ENCODE peak calls at places on chromosome 12, in ten cellular contexts. D is GM04503, B is hypothalamus, K is omental fat pad, V is NCI-H1105 treated with DMSO at 0.1 percent for 48 hours, M is NCI-H1092 treated with DMSO at 0.1 percent for 48 hours, Y is mucosa of gallbladder, U is cardiac muscle cell, T is adipocyte, C is cardiac fibroblast. O is an unnamed sample.

GRCh38 chr12:12943589-12944260 is 8.2 kb downstream of the GPRC5D start:
- DNase-seq in T (peak), B (no peak), U (no peak), Y (no peak), M (no peak), C (peak), V (no peak), D (peak), K (no peak), O (no peak)

GRCh38 chr12:69269736-69270135 is 30.4 kb downstream of the CPSF6 start:
- DNase-seq in U (no peak), T (no peak), C (no peak), V (no peak), K (no peak), M (no peak), D (no peak), Y (no peak), B (no peak), O (no peak)

GRCh38 chr12:25135531-25136154 is 59.3 kb downstream of the DNAI7 start:
- DNase-seq in T (no peak), V (peak), K (no peak), D (no peak), B (no peak), C (no peak), Y (no peak), U (no peak), M (no peak), O (no peak)

GRCh38 chr12:118061876-118062791 is 1.2 kb upstream of the WSB2 start:
- DNase-seq in K (no peak), C (peak), B (no peak), U (peak), V (peak), Y (peak), D (no peak), M (peak), T (peak), O (peak)

GRCh38 chr12:103975368-103975767 is 9.7 kb downstream of the TDG start:
- DNase-seq in K (no peak), Y (no peak), M (no peak), U (no peak), D (no peak), C (no peak), B (no peak), T (no peak), V (no peak), O (no peak)

GRCh38 chr12:68435816-68436215 is 103.7 kb upstream of the MDM1 start:
- DNase-seq in D (no peak), K (no peak), V (no peak), C (peak), B (no peak), Y (no peak), T (no peak), M (no peak), U (no peak), O (no peak)

GRCh38 chr12:66929121-66929520 is 250.2 kb upstream of the GRIP1 start:
- DNase-seq in Y (no peak), C (no peak), M (no peak), T (no peak), V (no peak), D (no peak), K (no peak), U (no peak), B (no peak), O (no peak)

GRCh38 chr12:128783129-128783574 is 40.6 kb downstream of the SLC15A4 start:
- DNase-seq in T (no peak), U (no peak), C (peak), M (no peak), V (no peak), K (no peak), Y (no peak), D (no peak), B (no peak), O (peak)

GRCh38 chr12:1529862-1530591 is 64.4 kb downstream of the FBXL14 start:
- DNase-seq in T (peak), U (peak), V (peak), M (no peak), K (no peak), Y (no peak), B (no peak), C (no peak), D (no peak), O (peak)

GRCh38 chr12:111777345-111778045 is 10.8 kb downstream of the ALDH2 start:
- DNase-seq in T (no peak), U (no peak), M (no peak), D (no peak), K (no peak), Y (peak), C (no peak), B (no peak), V (no peak), O (peak)

GRCh38 chr12:43761535-43761934 is 2.8 kb downstream of the IRAK4 start:
- DNase-seq in Y (no peak), U (no peak), D (no peak), T (no peak), V (no peak), B (no peak), M (no peak), C (no peak), K (no peak), O (no peak)

GRCh38 chr12:50647479-50647878 is 116.4 kb upstream of the ATF1 start:
- DNase-seq in C (peak), U (no peak), D (no peak), K (no peak), B (no peak), T (peak), Y (no peak), M (no peak), V (no peak), O (no peak)

GRCh38 chr12:65526311-65526710 is 247.8 kb downstream of the MSRB3 start:
- DNase-seq in T (no peak), C (peak), K (no peak), V (no peak), B (no peak), M (no peak), Y (no peak), U (no peak), D (no peak), O (no peak)

GRCh38 chr12:527241-527640 is 67.5 kb downstream of the B4GALNT3 start:
- DNase-seq in C (no peak), T (no peak), Y (no peak), M (no peak), V (no peak), U (no peak), D (no peak), B (no peak), K (no peak), O (no peak)

GRCh38 chr12:112275836-112276235 is 106.4 kb downstream of the HECTD4 start:
- DNase-seq in V (no peak), C (no peak), K (no peak), B (no peak), M (no peak), Y (no peak), T (no peak), U (no peak), D (no peak), O (no peak)

GRCh38 chr12:67758119-67758873 is 109.8 kb downstream of the DYRK2 start:
- DNase-seq in Y (no peak), C (no peak), M (no peak), V (no peak), K (no peak), D (no peak), U (no peak), B (no peak), T (no peak), O (no peak)

GRCh38 chr12:56337753-56338221 is 897 bp upstream of the IL23A start:
- DNase-seq in T (no peak), K (no peak), Y (no peak), C (peak), U (no peak), V (no peak), B (no peak), D (no peak), M (no peak), O (no peak)

GRCh38 chr12:1980282-1980681 is 24.0 kb downstream of the DCP1B start:
- DNase-seq in C (no peak), D (no peak), Y (no peak), B (no peak), T (no peak), V (no peak), K (no peak), M (no peak), U (no peak), O (no peak)

GRCh38 chr12:19960527-19960926 is 407.8 kb upstream of the PDE3A start:
- DNase-seq in V (no peak), B (no peak), U (no peak), T (no peak), C (no peak), K (no peak), M (no peak), D (no peak), Y (no peak), O (no peak)

GRCh38 chr12:6950944-6951540 is at the start of gene PTPN6:
- DNase-seq in Y (no peak), M (no peak), D (no peak), T (no peak), B (no peak), K (no peak), V (no peak), U (no peak), C (no peak), O (peak)

GRCh38 chr12:117936722-117937484 is 31.9 kb downstream of the KSR2 start:
- DNase-seq in D (no peak), U (no peak), T (no peak), M (no peak), B (no peak), V (no peak), Y (no peak), K (no peak), C (no peak), O (no peak)

GRCh38 chr12:24853588-24853987 is 95.3 kb downstream of the BCAT1 start:
- DNase-seq in B (no peak), V (no peak), K (no peak), U (no peak), T (no peak), C (peak), M (no peak), Y (no peak), D (no peak), O (no peak)

GRCh38 chr12:65335021-65335714 is 56.7 kb downstream of the MSRB3 start:
- DNase-seq in D (peak), V (no peak), B (no peak), T (peak), Y (peak), M (no peak), C (peak), K (no peak), U (no peak), O (peak)

GRCh38 chr12:27539191-27539631 is 15.2 kb downstream of the PPFIBP1 start:
- DNase-seq in K (no peak), Y (no peak), C (peak), D (no peak), V (no peak), M (no peak), T (peak), B (no peak), U (no peak), O (no peak)

GRCh38 chr12:72024613-72025012 is 86.0 kb downstream of the TPH2 start:
- DNase-seq in K (no peak), C (no peak), M (no peak), U (no peak), V (no peak), D (no peak), B (no peak), Y (no peak), T (no peak), O (no peak)